ENCODE peak calls at places on chromosomes 2 and 18, in seven cellular contexts. T is HFF-Myc, W is left ventricle myocardium inferior, E is neural progenitor cell, M is GM23338, F is cardiac fibroblast, R is tibial artery. O is an unnamed sample.

GRCh38 chr18:56517181-56517580 is 121.2 kb downstream of the TXNL1 start:
- DNase-seq in E (no peak), T (no peak), F (no peak), M (no peak), W (no peak), R (no peak), O (no peak)

GRCh38 chr18:40911041-40911440 is 1044.0 kb upstream of the PIK3C3 start:
- DNase-seq in W (no peak), T (no peak), F (no peak), R (no peak), E (no peak), M (no peak), O (no peak)

GRCh38 chr2:9981646-9982045 is 30.2 kb downstream of the GRHL1 start:
- DNase-seq in F (no peak), M (no peak), W (no peak), E (no peak), R (no peak), T (no peak), O (no peak)

GRCh38 chr2:203656522-203657287 is 49.7 kb upstream of the CD28 start:
- DNase-seq in W (peak; percentile 29), R (peak; percentile 65), F (peak; percentile 83), E (peak; percentile 11), M (peak; percentile 17), T (no peak), O (peak; percentile 52)

GRCh38 chr2:190408538-190409271 is 550 bp downstream of the MFSD6 start:
- DNase-seq in E (peak; percentile 51), M (peak; percentile 49), W (peak; percentile 28), T (no peak), R (peak; percentile 41), F (peak; percentile 12), O (peak; percentile 71)

GRCh38 chr18:27136208-27136535 is 48.9 kb downstream of the CHST9 start:
- DNase-seq in R (no peak), E (no peak), F (no peak), W (no peak), T (no peak), M (peak; percentile 76), O (no peak)

GRCh38 chr2:16425462-16426336 is 239.9 kb downstream of the CYRIA start:
- DNase-seq in W (peak; percentile 22), E (no peak), F (no peak), T (no peak), R (no peak), M (no peak), O (no peak)

GRCh38 chr2:226478121-226478809 is 321.4 kb downstream of the IRS1 start:
- DNase-seq in W (no peak), F (peak; percentile 93), E (peak; percentile 19), M (peak; percentile 72), R (peak; percentile 84), T (peak; percentile 82), O (no peak)

GRCh38 chr18:48361801-48362200 is 47.4 kb downstream of the ZBTB7C start:
- DNase-seq in T (no peak), E (no peak), F (no peak), M (no peak), R (no peak), W (no peak), O (no peak)

GRCh38 chr2:43084699-43085091 is 141.7 kb downstream of the ZFP36L2 start:
- DNase-seq in E (no peak), F (peak; percentile 85), T (no peak), M (no peak), R (peak; percentile 77), W (peak; percentile 77), O (peak; percentile 19)

GRCh38 chr18:50268022-50268747 is 1.9 kb upstream of the CFAP53 start:
- DNase-seq in T (no peak), R (peak; percentile 80), F (peak; percentile 70), M (peak; percentile 97), W (peak; percentile 89), E (peak; percentile 81), O (no peak)

GRCh38 chr2:117360586-117360985 is 453.9 kb upstream of the DDX18 start:
- DNase-seq in M (no peak), T (no peak), R (no peak), E (no peak), W (no peak), F (no peak), O (no peak)

GRCh38 chr2:225113356-225114015 is 71.2 kb upstream of the DOCK10 start:
- DNase-seq in M (no peak), E (no peak), R (no peak), F (no peak), T (peak; percentile 24), W (no peak), O (no peak)

GRCh38 chr2:182573553-182573952 is 142.5 kb upstream of the DNAJC10 start:
- DNase-seq in E (no peak), W (no peak), F (no peak), R (no peak), M (no peak), T (no peak), O (no peak)

GRCh38 chr18:48360376-48361021 is 48.7 kb downstream of the ZBTB7C start:
- DNase-seq in M (no peak), W (no peak), E (no peak), T (no peak), R (no peak), F (no peak), O (no peak)

GRCh38 chr18:21110667-21111350 is 804 bp downstream of the ROCK1 start:
- DNase-seq in R (no peak), E (no peak), T (no peak), F (peak; percentile 24), W (peak; percentile 44), M (peak; percentile 63), O (peak; percentile 76)

GRCh38 chr2:70767699-70768584 is at the start of gene ADD2:
- DNase-seq in E (peak; percentile 93), M (peak; percentile 83), F (peak; percentile 21), W (peak; percentile 20), R (no peak), T (no peak), O (peak; percentile 81)

GRCh38 chr18:11377766-11378540 is 228.6 kb upstream of the PIEZO2 start:
- DNase-seq in E (no peak), W (no peak), M (no peak), R (no peak), F (no peak), T (no peak), O (no peak)

GRCh38 chr18:68299906-68300305 is 415.0 kb downstream of the TMX3 start:
- DNase-seq in W (no peak), T (no peak), E (no peak), M (no peak), F (no peak), R (no peak), O (no peak)

GRCh38 chr18:48065601-48065995 is 135.1 kb upstream of the SMAD2 start:
- DNase-seq in R (no peak), F (no peak), T (no peak), E (no peak), W (no peak), M (no peak), O (no peak)

GRCh38 chr18:42310956-42311355 is 355.9 kb downstream of the PIK3C3 start:
- DNase-seq in M (peak; percentile 7), T (no peak), R (peak; percentile 65), E (peak; percentile 46), W (peak; percentile 43), F (peak; percentile 31), O (peak; percentile 2)

GRCh38 chr2:61951876-61952275 is 46.4 kb downstream of the COMMD1 start:
- DNase-seq in R (no peak), M (no peak), W (no peak), F (no peak), T (no peak), E (no peak), O (no peak)

GRCh38 chr2:221254281-221254680 is 317.8 kb downstream of the EPHA4 start:
- DNase-seq in E (peak; percentile 19), W (no peak), M (peak; percentile 62), T (no peak), R (no peak), F (no peak), O (no peak)

GRCh38 chr2:50859110-50859509 is 172.8 kb downstream of the NRXN1 start:
- DNase-seq in T (no peak), R (no peak), M (no peak), W (no peak), E (no peak), F (no peak), O (no peak)
- H3K4me3 ChIP-seq in T (no peak overlapping the region), R (no peak overlapping the region), M (no peak overlapping the region), W (no peak overlapping the region), E (no peak overlapping the region), F (no peak overlapping the region), O (no peak overlapping the region)

DNA sequence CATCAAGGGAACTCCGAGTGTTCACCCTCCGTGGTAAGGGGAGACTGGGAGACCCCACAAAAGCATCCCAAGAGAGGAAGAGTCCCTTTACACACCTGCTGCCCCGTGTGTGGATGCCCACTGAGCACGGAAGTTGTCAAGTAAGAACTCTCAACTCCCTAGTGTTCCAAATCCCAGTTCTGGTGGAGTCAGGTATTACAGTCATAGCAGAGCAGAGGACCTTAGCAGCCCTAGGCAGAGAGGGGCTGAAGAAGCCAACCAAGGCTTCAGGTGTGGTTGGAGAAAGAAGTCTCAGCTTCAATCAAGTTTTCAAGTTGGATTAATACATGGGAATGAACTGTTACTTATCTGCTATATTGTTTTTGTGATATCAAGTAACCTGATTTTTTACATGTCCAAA is 512.5 kb downstream of the RNF144A start:
- DNase-seq in M (no peak), T (no peak), R (no peak), F (no peak), W (no peak), E (no peak), O (no peak)
- TF ChIP-seq CTCF in M (no peak), T (no peak), R (no peak), F (no peak), W (no peak), E (no peak), O (no peak)

DNA sequence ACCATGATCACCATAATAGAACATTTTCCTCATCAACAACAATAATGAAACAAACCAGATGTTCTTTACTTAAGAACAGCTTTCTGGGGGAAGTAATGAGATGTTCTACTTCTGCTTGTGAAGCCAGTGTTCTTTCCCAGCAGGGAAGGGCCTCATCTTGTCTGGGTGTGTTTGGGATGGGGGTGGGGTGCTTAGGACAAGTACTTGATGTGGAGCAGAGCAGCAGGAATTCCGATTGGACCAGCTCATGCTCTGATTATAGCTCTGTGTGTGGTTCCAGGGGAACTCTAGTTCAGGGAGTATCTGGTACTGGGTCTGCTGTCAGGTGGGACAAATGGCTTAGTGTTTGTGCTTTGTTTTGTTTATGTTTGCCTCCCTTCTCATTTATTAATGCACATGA is 162.9 kb upstream of the NOSTRIN start:
- DNase-seq in M (peak; percentile 63), F (peak; percentile 92), W (peak; percentile 70), E (peak; percentile 43), T (peak; percentile 58), R (peak; percentile 49), O (no peak)
- H3K4me3 ChIP-seq in M (no peak overlapping the region), F (no peak overlapping the region), W (peak overlapping the region; percentile 15), E (no peak overlapping the region), T (no peak overlapping the region), R (no peak overlapping the region), O (no peak overlapping the region)

GRCh38 chr2:11585071-11585470 is 51.2 kb downstream of the GREB1 start:
- DNase-seq in F (no peak), E (no peak), R (peak; percentile 18), M (no peak), W (no peak), T (no peak), O (no peak)

GRCh38 chr2:11582526-11583202 is 48.8 kb downstream of the GREB1 start:
- DNase-seq in W (peak; percentile 55), M (peak; percentile 84), R (peak; percentile 54), F (peak; percentile 56), T (peak; percentile 53), E (peak; percentile 66), O (peak; percentile 84)

GRCh38 chr2:11583203-11583752 is 49.4 kb downstream of the GREB1 start:
- DNase-seq in W (no peak), T (no peak), E (peak; percentile 65), R (peak; percentile 13), F (peak; percentile 21), M (peak; percentile 51), O (no peak)

GRCh38 chr2:11583840-11584529 is 50.1 kb downstream of the GREB1 start:
- DNase-seq in T (peak; percentile 92), R (peak; percentile 68), E (peak; percentile 79), W (peak; percentile 57), F (peak; percentile 94), M (peak; percentile 76), O (peak; percentile 91)

GRCh38 chr2:11584530-11585056 is 50.7 kb downstream of the GREB1 start:
- DNase-seq in R (peak; percentile 15), M (no peak), T (no peak), F (no peak), E (no peak), W (no peak), O (no peak)
- TF ChIP-seq CTCF in R (no peak), M (no peak), T (no peak), F (no peak), E (no peak), W (no peak), O (no peak)

O was measured in NB4.